ENCODE peak calls at places on chromosomes 5 and 9, in six cellular contexts. P, Q, V, H, F and G are unnamed samples.
A peak's percentile ranks its signal among the peaks of the same experiment; 100 is the strongest.

GRCh38 chr9:26053954-26054353 is 375.7 kb upstream of the TUSC1 start:
- DNase-seq in V (no peak), P (no peak), Q (no peak), F (no peak), H (no peak), G (no peak)

GRCh38 chr9:90805006-90805993 is 3.7 kb downstream of the SYK start:
- DNase-seq in F (no peak), Q (peak; percentile 47), H (no peak), V (no peak), P (no peak), G (peak; percentile 21)

GRCh38 chr5:9437741-9438240 is 108.1 kb downstream of the SEMA5A start:
- DNase-seq in Q (no peak), H (no peak), P (peak; percentile 54), V (no peak), F (peak; percentile 75), G (peak; percentile 65)

GRCh38 chr9:70303268-70303667 is 44.5 kb downstream of the SMC5 start:
- DNase-seq in V (no peak), H (no peak), F (no peak), Q (no peak), P (no peak), G (no peak)

GRCh38 chr5:149268928-149269557 is 2.6 kb upstream of the AFAP1L1 start:
- DNase-seq in H (no peak), F (peak; percentile 63), Q (peak; percentile 61), P (no peak), V (no peak), G (peak; percentile 76)

GRCh38 chr9:8224381-8224791 is 424.8 kb upstream of the DMAC1 start:
- DNase-seq in P (no peak), F (no peak), V (no peak), H (no peak), Q (no peak), G (no peak)

GRCh38 chr5:178306430-178307225 is 74.0 kb upstream of the PHYKPL start:
- DNase-seq in V (peak; percentile 28), Q (no peak), F (no peak), P (no peak), H (no peak), G (no peak)

GRCh38 chr9:36193049-36193448 is 2.3 kb downstream of the CLTA start:
- DNase-seq in P (no peak), Q (no peak), V (no peak), H (no peak), F (no peak), G (no peak)

GRCh38 chr5:39253211-39253610 is 33.8 kb upstream of the FYB1 start:
- DNase-seq in Q (no peak), P (peak; percentile 6), H (no peak), F (peak; percentile 75), V (no peak), G (no peak)

GRCh38 chr9:11319477-11320060 is 706.8 kb upstream of the PTPRD start:
- DNase-seq in F (peak; percentile 44), V (no peak), H (no peak), Q (no peak), P (no peak), G (peak; percentile 16)

GRCh38 chr5:116032094-116032517 is at the start of gene ARL14EPL:
- DNase-seq in H (no peak), V (peak; percentile 56), Q (no peak), F (peak; percentile 74), P (peak; percentile 43), G (peak; percentile 85)

GRCh38 chr5:112109331-112109993 is 309.6 kb downstream of the EPB41L4A start:
- DNase-seq in P (peak; percentile 77), Q (peak; percentile 84), H (no peak), F (peak; percentile 95), V (peak; percentile 72), G (peak; percentile 58)

GRCh38 chr5:88803309-88803708 is 79.7 kb downstream of the MEF2C start:
- DNase-seq in P (no peak), V (no peak), Q (no peak), F (peak; percentile 18), H (no peak), G (no peak)

GRCh38 chr5:3606121-3606831 is 10.6 kb downstream of the IRX1 start:
- DNase-seq in F (no peak), P (no peak), V (no peak), Q (no peak), H (no peak), G (peak; percentile 15)

GRCh38 chr5:50699737-50700136 is 33.3 kb downstream of the PARP8 start:
- DNase-seq in V (no peak), Q (no peak), H (no peak), P (no peak), F (peak; percentile 56), G (peak; percentile 73)

GRCh38 chr9:134728801-134729495 is 87.3 kb downstream of the COL5A1 start:
- DNase-seq in H (no peak), P (no peak), F (no peak), Q (no peak), V (no peak), G (no peak)